ENCODE peak calls at places on chromosomes 12 and 14, in ten cellular contexts. One of them, this sample, is unnamed.

GRCh38 chr14:22547309-22547947 is 41.6 kb downstream of the DAD1 start:
- DNase-seq in anterior cingulate cortex: no peak
- DNase-seq in AG04449: no peak
- DNase-seq in stimulated activated naive CD4-positive, alpha-beta T cell: no peak
- DNase-seq in esophagus squamous epithelium: no peak
- DNase-seq in small intestine: no peak
- DNase-seq in choroid plexus epithelial cell: no peak
- DNase-seq in stimulated activated CD4-positive, alpha-beta T cell treated with anti-CD3 and anti-CD28 coated beads, Interleukin-1b, Interleukin-23, amount 100 ng/mL, for 1 hour: no peak
- DNase-seq in lower leg skin: no peak
- DNase-seq in Calu3: no peak
- DNase-seq in this sample: no peak

GRCh38 chr14:100193417-100194357 is 34.2 kb upstream of the DEGS2 start:
- DNase-seq in anterior cingulate cortex: peak; percentile 66
- DNase-seq in AG04449: no peak
- DNase-seq in stimulated activated naive CD4-positive, alpha-beta T cell: no peak
- DNase-seq in esophagus squamous epithelium: no peak
- DNase-seq in small intestine: no peak
- DNase-seq in choroid plexus epithelial cell: no peak
- DNase-seq in stimulated activated CD4-positive, alpha-beta T cell treated with anti-CD3 and anti-CD28 coated beads, Interleukin-1b, Interleukin-23, amount 100 ng/mL, for 1 hour: no peak
- DNase-seq in lower leg skin: no peak
- DNase-seq in Calu3: peak; percentile 46
- DNase-seq in this sample: peak; percentile 9

GRCh38 chr12:66149702-66150398 is 19.3 kb upstream of the LLPH start:
- DNase-seq in anterior cingulate cortex: no peak
- DNase-seq in AG04449: no peak
- DNase-seq in stimulated activated naive CD4-positive, alpha-beta T cell: no peak
- DNase-seq in esophagus squamous epithelium: no peak
- DNase-seq in small intestine: peak; percentile 11
- DNase-seq in choroid plexus epithelial cell: no peak
- DNase-seq in stimulated activated CD4-positive, alpha-beta T cell treated with anti-CD3 and anti-CD28 coated beads, Interleukin-1b, Interleukin-23, amount 100 ng/mL, for 1 hour: no peak
- DNase-seq in lower leg skin: no peak
- DNase-seq in Calu3: no peak
- DNase-seq in this sample: no peak

GRCh38 chr14:20624495-20625070 is 16.9 kb downstream of the OR6S1 start:
- DNase-seq in anterior cingulate cortex: no peak
- DNase-seq in AG04449: no peak
- DNase-seq in stimulated activated naive CD4-positive, alpha-beta T cell: peak; percentile 32
- DNase-seq in esophagus squamous epithelium: no peak
- DNase-seq in small intestine: peak; percentile 96
- DNase-seq in choroid plexus epithelial cell: peak; percentile 74
- DNase-seq in stimulated activated CD4-positive, alpha-beta T cell treated with anti-CD3 and anti-CD28 coated beads, Interleukin-1b, Interleukin-23, amount 100 ng/mL, for 1 hour: no peak
- DNase-seq in lower leg skin: peak; percentile 94
- DNase-seq in Calu3: peak; percentile 69
- DNase-seq in this sample: no peak

GRCh38 chr12:112126000-112126431 is 656 bp downstream of the TRAFD1 start:
- DNase-seq in anterior cingulate cortex: no peak
- DNase-seq in AG04449: no peak
- DNase-seq in stimulated activated naive CD4-positive, alpha-beta T cell: no peak
- DNase-seq in esophagus squamous epithelium: no peak
- DNase-seq in small intestine: peak; percentile 27
- DNase-seq in choroid plexus epithelial cell: no peak
- DNase-seq in stimulated activated CD4-positive, alpha-beta T cell treated with anti-CD3 and anti-CD28 coated beads, Interleukin-1b, Interleukin-23, amount 100 ng/mL, for 1 hour: no peak
- DNase-seq in lower leg skin: no peak
- DNase-seq in Calu3: no peak
- DNase-seq in this sample: no peak

GRCh38 chr14:95765016-95765415 is 51.1 kb upstream of the TCL1A start:
- DNase-seq in anterior cingulate cortex: no peak
- DNase-seq in AG04449: no peak
- DNase-seq in stimulated activated naive CD4-positive, alpha-beta T cell: no peak
- DNase-seq in esophagus squamous epithelium: no peak
- DNase-seq in small intestine: no peak
- DNase-seq in choroid plexus epithelial cell: no peak
- DNase-seq in stimulated activated CD4-positive, alpha-beta T cell treated with anti-CD3 and anti-CD28 coated beads, Interleukin-1b, Interleukin-23, amount 100 ng/mL, for 1 hour: no peak
- DNase-seq in lower leg skin: no peak
- DNase-seq in Calu3: no peak
- DNase-seq in this sample: no peak

GRCh38 chr14:59772252-59772651 is 98.3 kb downstream of the RTN1 start:
- DNase-seq in anterior cingulate cortex: no peak
- DNase-seq in AG04449: no peak
- DNase-seq in stimulated activated naive CD4-positive, alpha-beta T cell: no peak
- DNase-seq in esophagus squamous epithelium: no peak
- DNase-seq in small intestine: no peak
- DNase-seq in choroid plexus epithelial cell: peak; percentile 43
- DNase-seq in stimulated activated CD4-positive, alpha-beta T cell treated with anti-CD3 and anti-CD28 coated beads, Interleukin-1b, Interleukin-23, amount 100 ng/mL, for 1 hour: no peak
- DNase-seq in lower leg skin: no peak
- DNase-seq in Calu3: no peak
- DNase-seq in this sample: no peak

GRCh38 chr12:130053641-130054040 is 108.6 kb upstream of the FZD10 start:
- DNase-seq in anterior cingulate cortex: peak; percentile 15
- DNase-seq in AG04449: no peak
- DNase-seq in stimulated activated naive CD4-positive, alpha-beta T cell: no peak
- DNase-seq in esophagus squamous epithelium: no peak
- DNase-seq in small intestine: no peak
- DNase-seq in choroid plexus epithelial cell: no peak
- DNase-seq in stimulated activated CD4-positive, alpha-beta T cell treated with anti-CD3 and anti-CD28 coated beads, Interleukin-1b, Interleukin-23, amount 100 ng/mL, for 1 hour: no peak
- DNase-seq in lower leg skin: no peak
- DNase-seq in Calu3: no peak
- DNase-seq in this sample: peak; percentile 8

GRCh38 chr14:20435454-20436362 is at the start of gene KLHL33:
- DNase-seq in anterior cingulate cortex: no peak
- DNase-seq in AG04449: no peak
- DNase-seq in stimulated activated naive CD4-positive, alpha-beta T cell: no peak
- DNase-seq in esophagus squamous epithelium: no peak
- DNase-seq in small intestine: no peak
- DNase-seq in choroid plexus epithelial cell: peak; percentile 17
- DNase-seq in stimulated activated CD4-positive, alpha-beta T cell treated with anti-CD3 and anti-CD28 coated beads, Interleukin-1b, Interleukin-23, amount 100 ng/mL, for 1 hour: no peak
- DNase-seq in lower leg skin: peak; percentile 80
- DNase-seq in Calu3: no peak
- DNase-seq in this sample: no peak

GRCh38 chr14:91008759-91009409 is 51.6 kb downstream of the RPS6KA5 start:
- DNase-seq in anterior cingulate cortex: no peak
- DNase-seq in AG04449: no peak
- DNase-seq in stimulated activated naive CD4-positive, alpha-beta T cell: no peak
- DNase-seq in esophagus squamous epithelium: no peak
- DNase-seq in small intestine: peak; percentile 37
- DNase-seq in choroid plexus epithelial cell: no peak
- DNase-seq in stimulated activated CD4-positive, alpha-beta T cell treated with anti-CD3 and anti-CD28 coated beads, Interleukin-1b, Interleukin-23, amount 100 ng/mL, for 1 hour: no peak
- DNase-seq in lower leg skin: no peak
- DNase-seq in Calu3: peak; percentile 9
- DNase-seq in this sample: no peak

GRCh38 chr14:38079268-38079667 is 128.4 kb upstream of the SSTR1 start:
- DNase-seq in anterior cingulate cortex: no peak
- DNase-seq in AG04449: peak; percentile 33
- DNase-seq in stimulated activated naive CD4-positive, alpha-beta T cell: no peak
- DNase-seq in esophagus squamous epithelium: no peak
- DNase-seq in small intestine: peak; percentile 25
- DNase-seq in choroid plexus epithelial cell: peak; percentile 6
- DNase-seq in stimulated activated CD4-positive, alpha-beta T cell treated with anti-CD3 and anti-CD28 coated beads, Interleukin-1b, Interleukin-23, amount 100 ng/mL, for 1 hour: no peak
- DNase-seq in lower leg skin: no peak
- DNase-seq in Calu3: no peak
- DNase-seq in this sample: no peak

GRCh38 chr12:99455350-99456037 is 192.1 kb upstream of the GARIN6 start:
- DNase-seq in anterior cingulate cortex: no peak
- DNase-seq in AG04449: peak; percentile 2
- DNase-seq in stimulated activated naive CD4-positive, alpha-beta T cell: no peak
- DNase-seq in esophagus squamous epithelium: no peak
- DNase-seq in small intestine: no peak
- DNase-seq in choroid plexus epithelial cell: peak; percentile 33
- DNase-seq in stimulated activated CD4-positive, alpha-beta T cell treated with anti-CD3 and anti-CD28 coated beads, Interleukin-1b, Interleukin-23, amount 100 ng/mL, for 1 hour: no peak
- DNase-seq in lower leg skin: no peak
- DNase-seq in Calu3: peak; percentile 40
- DNase-seq in this sample: no peak

GRCh38 chr12:99486277-99486676 is 161.3 kb upstream of the GARIN6 start:
- DNase-seq in anterior cingulate cortex: no peak
- DNase-seq in AG04449: no peak
- DNase-seq in stimulated activated naive CD4-positive, alpha-beta T cell: no peak
- DNase-seq in esophagus squamous epithelium: no peak
- DNase-seq in small intestine: no peak
- DNase-seq in choroid plexus epithelial cell: no peak
- DNase-seq in stimulated activated CD4-positive, alpha-beta T cell treated with anti-CD3 and anti-CD28 coated beads, Interleukin-1b, Interleukin-23, amount 100 ng/mL, for 1 hour: no peak
- DNase-seq in lower leg skin: no peak
- DNase-seq in Calu3: no peak
- DNase-seq in this sample: no peak